ENCODE peak calls at places on chromosomes 6 and 20, in six cellular contexts. T is psoas muscle; H is heart left ventricle; V is CD8-positive, alpha-beta memory T cell; D is HCT116; Y is tibial artery. K is an unnamed sample.

GRCh38 chr6:159008656-159009288 is 8.8 kb upstream of the RSPH3 start:
- DNase-seq in T (no peak), H (no peak), V (peak; percentile 53), D (no peak), Y (no peak), K (no peak)

GRCh38 chr6:130934848-130935585 is 107.8 kb downstream of the SMLR1 start:
- DNase-seq in T (no peak), H (no peak), V (no peak), D (no peak), Y (no peak), K (no peak)

GRCh38 chr6:168121308-168121665 is 42.3 kb upstream of the FRMD1 start:
- DNase-seq in T (peak; percentile 16), H (no peak), V (no peak), D (no peak), Y (no peak), K (no peak)

GRCh38 chr20:3981132-3981452 is 34.3 kb downstream of the RNF24 start:
- DNase-seq in T (no peak), H (no peak), V (no peak), D (no peak), Y (no peak), K (no peak)

GRCh38 chr20:61589055-61589385 is 337.0 kb downstream of the CDH4 start:
- DNase-seq in T (no peak), H (no peak), V (no peak), D (no peak), Y (no peak), K (no peak)

GRCh38 chr6:75290558-75290957 is 6.0 kb upstream of the TMEM30A start:
- DNase-seq in T (no peak), H (no peak), V (no peak), D (no peak), Y (no peak), K (peak; percentile 81)

GRCh38 chr20:8161262-8162071 is 29.4 kb downstream of the PLCB1 start:
- DNase-seq in T (no peak), H (no peak), V (no peak), D (no peak), Y (no peak), K (no peak)

GRCh38 chr6:166610104-166610503 is 16.9 kb downstream of the RPS6KA2 start:
- DNase-seq in T (no peak), H (no peak), V (no peak), D (no peak), Y (peak; percentile 3), K (no peak)

GRCh38 chr6:159908535-159908934 is 17.7 kb downstream of the MAS1 start:
- DNase-seq in T (no peak), H (no peak), V (no peak), D (no peak), Y (no peak), K (no peak)

GRCh38 chr6:144284753-144285547 is at the start of gene UTRN:
- DNase-seq in T (peak; percentile 88), H (peak; percentile 88), V (peak; percentile 36), D (no peak), Y (peak; percentile 91), K (peak; percentile 89)

GRCh38 chr6:125245523-125246264 is 56.1 kb downstream of the HDDC2 start:
- DNase-seq in T (no peak), H (no peak), V (no peak), D (no peak), Y (no peak), K (no peak)

GRCh38 chr20:58073945-58074920 is 154.2 kb downstream of the ANKRD60 start:
- DNase-seq in T (no peak), H (no peak), V (no peak), D (no peak), Y (no peak), K (no peak)

GRCh38 chr20:59636791-59637370 is 32.5 kb downstream of the PHACTR3 start:
- DNase-seq in T (no peak), H (no peak), V (no peak), D (no peak), Y (no peak), K (no peak)
- H3K9me3 ChIP-seq in T (no peaks in the 10 kb centered on the region), H (no peaks in the 10 kb centered on the region), V (no peaks in the 10 kb centered on the region), D (no peaks in the 10 kb centered on the region), Y (no peaks in the 10 kb centered on the region), K (no peaks in the 10 kb centered on the region)

GRCh38 chr6:5723905-5724691 is 282.6 kb downstream of the NRN1 start:
- DNase-seq in T (no peak), H (peak; percentile 41), V (no peak), D (no peak), Y (no peak), K (no peak)
- H3K4me1 ChIP-seq in T (no peaks in the 10 kb centered on the region), H (no peaks in the 10 kb centered on the region), V (no peaks in the 10 kb centered on the region), D (no peaks in the 10 kb centered on the region), Y (no peaks in the 10 kb centered on the region), K (no peaks in the 10 kb centered on the region)

DNA sequence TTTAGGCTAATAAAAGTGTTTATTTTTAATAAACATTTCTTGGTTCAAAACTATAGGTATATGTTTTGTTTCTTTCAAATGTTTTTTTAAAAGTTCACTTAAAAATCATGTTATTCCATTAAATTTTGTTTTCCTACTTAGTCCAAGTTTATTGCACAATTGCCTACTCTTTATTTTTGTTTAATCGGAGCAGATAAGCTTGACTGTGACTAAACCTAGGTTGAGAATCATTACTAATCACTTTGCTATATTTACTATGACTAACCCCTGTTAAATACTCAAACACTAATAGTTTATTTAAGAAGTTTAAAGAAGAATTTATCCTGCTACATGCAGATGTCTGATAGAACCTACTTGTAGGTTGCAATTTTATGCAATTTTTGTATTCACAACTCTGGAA is 18.8 kb downstream of the MAP3K4 start:
- DNase-seq in T (no peak), H (no peak), V (no peak), D (no peak), Y (no peak), K (no peak)
- H3K4me3 ChIP-seq in T (no peak overlapping the region), H (no peak overlapping the region), V (no peak overlapping the region), D (no peak overlapping the region), Y (no peak overlapping the region), K (no peak overlapping the region)

GRCh38 chr20:63372971-63373885 is 12.1 kb upstream of the CHRNA4 start:
- DNase-seq in T (no peak), H (no peak), V (no peak), D (no peak), Y (no peak), K (no peak)
- H3K9me3 ChIP-seq in T (no peaks in the 10 kb centered on the region), H (no peaks in the 10 kb centered on the region), V (no peaks in the 10 kb centered on the region), D (no peaks in the 10 kb centered on the region), Y (no peaks in the 10 kb centered on the region), K (no peaks in the 10 kb centered on the region)

GRCh38 chr6:34339432-34339831 is 53.0 kb downstream of the NUDT3 start:
- DNase-seq in T (no peak), H (no peak), V (no peak), D (no peak), Y (no peak), K (peak; percentile 37)

GRCh38 chr6:34340906-34341480 is 51.5 kb downstream of the NUDT3 start:
- DNase-seq in T (no peak), H (no peak), V (no peak), D (no peak), Y (no peak), K (no peak)

GRCh38 chr6:34340394-34340793 is 52.1 kb downstream of the NUDT3 start:
- DNase-seq in T (no peak), H (no peak), V (no peak), D (no peak), Y (no peak), K (no peak)

GRCh38 chr6:34338811-34339210 is 53.7 kb downstream of the NUDT3 start:
- DNase-seq in T (no peak), H (no peak), V (no peak), D (no peak), Y (no peak), K (no peak)

DNA sequence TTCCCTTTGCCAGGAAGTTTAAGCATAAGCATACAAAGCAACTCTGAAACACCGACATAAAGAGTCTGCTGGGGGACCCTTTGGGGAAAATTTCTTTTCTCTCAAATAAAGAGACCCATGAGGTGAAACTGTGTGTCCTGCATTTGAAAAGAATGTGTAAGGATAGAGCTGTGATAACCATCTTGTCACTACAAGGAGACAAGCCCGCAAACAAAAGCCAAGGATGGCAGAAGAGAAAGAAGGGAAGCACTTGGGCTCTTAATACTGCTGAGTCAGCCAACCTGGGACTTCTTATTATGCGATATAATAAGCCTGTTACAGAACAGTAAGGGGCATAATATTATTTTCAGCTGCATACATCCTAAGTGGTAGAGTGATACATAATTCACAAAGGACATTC is 52.5 kb downstream of the NUDT3 start:
- DNase-seq in T (no peak), H (no peak), V (no peak), D (no peak), Y (no peak), K (peak; percentile 66)
- H3K4me1 ChIP-seq in T (peaks cover 63% of the 10 kb centered on the region), H (peaks cover 3% of the 10 kb centered on the region), V (peaks cover 6% of the 10 kb centered on the region), D (no peaks in the 10 kb centered on the region), Y (peaks cover 45% of the 10 kb centered on the region), K (peaks cover 38% of the 10 kb centered on the region)

GRCh38 chr6:53343092-53343491 is 5.7 kb downstream of the ELOVL5 start:
- DNase-seq in T (no peak), H (no peak), V (no peak), D (no peak), Y (no peak), K (no peak)
- H3K4me3 ChIP-seq in T (no peak overlapping the region), H (no peak overlapping the region), V (no peak overlapping the region), D (no peak overlapping the region), Y (no peak overlapping the region), K (no peak overlapping the region)

GRCh38 chr6:140193269-140193668 is 818.8 kb upstream of the CITED2 start:
- DNase-seq in T (no peak), H (no peak), V (no peak), D (no peak), Y (no peak), K (no peak)

DNA sequence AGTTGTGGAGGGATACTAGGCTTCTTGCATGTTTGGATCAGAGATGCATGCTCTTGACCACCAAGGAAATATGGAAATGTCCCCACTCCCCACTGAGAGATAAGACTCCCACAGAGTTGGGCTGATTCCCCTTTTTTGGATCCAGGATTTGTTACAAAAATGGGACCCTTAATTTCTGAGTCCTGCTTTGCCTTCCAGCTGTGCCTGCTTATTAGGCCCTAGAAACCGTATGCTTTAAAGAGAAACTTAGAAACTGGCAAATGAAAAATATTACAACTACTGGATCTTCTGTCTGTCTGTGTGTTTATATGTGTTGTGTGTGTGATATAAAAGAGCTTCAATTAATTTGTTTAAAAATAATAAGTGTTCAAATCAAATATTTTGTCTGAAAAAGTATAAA is 817.6 kb upstream of the CITED2 start:
- DNase-seq in T (no peak), H (no peak), V (no peak), D (no peak), Y (no peak), K (no peak)
- H3K9me3 ChIP-seq in T (peaks cover 6% of the 10 kb centered on the region), H (peaks cover 11% of the 10 kb centered on the region), V (no peaks in the 10 kb centered on the region), D (peaks cover 5% of the 10 kb centered on the region), Y (peaks cover 25% of the 10 kb centered on the region), K (peaks cover under 1% of the 10 kb centered on the region)

GRCh38 chr6:94278146-94278545 is 858.8 kb upstream of the EPHA7 start:
- DNase-seq in T (no peak), H (no peak), V (no peak), D (no peak), Y (no peak), K (no peak)
- H3K4me1 ChIP-seq in T (no peaks in the 10 kb centered on the region), H (no peaks in the 10 kb centered on the region), V (no peaks in the 10 kb centered on the region), D (no peaks in the 10 kb centered on the region), Y (no peaks in the 10 kb centered on the region), K (peaks cover 12% of the 10 kb centered on the region)

K was measured in HAP-1.